ENCODE peak calls at places on chromosomes 3 and 15, in eight cellular contexts. W is IMR-90, U is Peyer's patch, I is coronary artery, K is mucosa of descending colon, N is Caco-2, S is foreskin fibroblast, M is PC-3. D is an unnamed sample.

GRCh38 chr15:51227967-51228783 is 110.2 kb downstream of the CYP19A1 start:
- DNase-seq in N (no peak), W (peak), M (peak), S (peak), K (no peak), U (no peak), I (no peak), D (peak)

GRCh38 chr15:88747626-88748025 is 55.6 kb upstream of the ACAN start:
- DNase-seq in M (no peak), N (no peak), K (no peak), W (no peak), S (no peak), U (no peak), I (no peak), D (no peak)

GRCh38 chr3:77626157-77626556 is 586.3 kb downstream of the ROBO2 start:
- DNase-seq in U (no peak), I (no peak), K (no peak), S (no peak), M (no peak), W (no peak), N (no peak), D (no peak)

GRCh38 chr3:157174265-157174615 is 14.3 kb upstream of the CCNL1 start:
- DNase-seq in M (no peak), I (no peak), K (peak), S (peak), N (peak), W (no peak), U (no peak), D (no peak)

GRCh38 chr15:58444658-58445332 is 13.0 kb downstream of the LIPC start:
- DNase-seq in W (no peak), M (no peak), K (no peak), S (no peak), N (no peak), I (no peak), U (no peak), D (no peak)

GRCh38 chr15:75235051-75235673 is 23.0 kb upstream of the GOLGA6C start:
- DNase-seq in W (no peak), M (no peak), I (no peak), S (no peak), K (no peak), U (peak), N (no peak), D (no peak)

GRCh38 chr3:66165679-66166078 is 55.1 kb upstream of the SLC25A26 start:
- DNase-seq in S (no peak), K (no peak), M (no peak), U (no peak), N (no peak), I (no peak), W (no peak), D (no peak)

GRCh38 chr3:117661636-117662095 is 952.1 kb downstream of the TUSC7 start:
- DNase-seq in U (no peak), S (peak), I (no peak), K (no peak), M (no peak), W (peak), N (no peak), D (no peak)

GRCh38 chr3:153138267-153139210 is 23.5 kb upstream of the RAP2B start:
- DNase-seq in S (peak), I (peak), K (peak), W (peak), U (peak), M (peak), N (peak), D (peak)

GRCh38 chr3:150528359-150528797 is 17.9 kb downstream of the SERP1 start:
- DNase-seq in S (peak), W (peak), M (peak), I (no peak), K (no peak), U (no peak), N (no peak), D (no peak)

GRCh38 chr15:50911001-50911400 is 2.5 kb downstream of the AP4E1 start:
- DNase-seq in K (no peak), I (no peak), W (peak), U (no peak), N (no peak), S (no peak), M (no peak), D (no peak)

GRCh38 chr3:177464392-177465225 is 267.3 kb upstream of the TBL1XR1 start:
- DNase-seq in M (no peak), K (no peak), I (no peak), S (no peak), N (no peak), W (no peak), U (no peak), D (no peak)

GRCh38 chr15:52523192-52523591 is 5.5 kb downstream of the MYO5A start:
- DNase-seq in S (peak), N (no peak), I (no peak), U (no peak), M (peak), W (peak), K (no peak), D (peak)

GRCh38 chr3:157274644-157275137 is 114.7 kb upstream of the CCNL1 start:
- DNase-seq in U (no peak), K (no peak), W (no peak), S (no peak), M (peak), I (no peak), N (no peak), D (no peak)

GRCh38 chr3:47366833-47367232 is 14.0 kb upstream of the PTPN23 start:
- DNase-seq in W (no peak), K (no peak), N (no peak), I (no peak), U (no peak), S (no peak), M (no peak), D (no peak)

GRCh38 chr15:68176601-68177000 is 28.5 kb downstream of the CALML4 start:
- DNase-seq in N (no peak), I (no peak), W (no peak), M (no peak), U (no peak), K (no peak), S (no peak), D (no peak)

GRCh38 chr3:4994823-4995499 is 15.7 kb downstream of the BHLHE40 start:
- DNase-seq in U (peak), I (peak), W (peak), K (peak), N (no peak), M (peak), S (peak), D (no peak)

GRCh38 chr3:127373701-127374625 is 86.1 kb upstream of the PRR20G start:
- DNase-seq in S (no peak), I (no peak), W (no peak), U (no peak), M (peak), K (no peak), N (peak), D (no peak)

GRCh38 chr15:77239892-77240608 is 169.1 kb upstream of the TSPAN3 start:
- DNase-seq in U (no peak), I (no peak), M (no peak), S (peak), N (no peak), K (no peak), W (no peak), D (peak)

GRCh38 chr3:155890671-155891190 is 20.3 kb downstream of the GMPS start:
- DNase-seq in N (no peak), U (no peak), I (no peak), K (no peak), S (no peak), W (peak), M (peak), D (no peak)

GRCh38 chr15:93852761-93853160 is 378.6 kb upstream of the MCTP2 start:
- DNase-seq in M (peak), W (no peak), S (no peak), N (no peak), K (no peak), I (no peak), U (no peak), D (no peak)

GRCh38 chr3:100044369-100044768 is 69.9 kb downstream of the FILIP1L start:
- DNase-seq in M (no peak), I (no peak), S (no peak), K (no peak), N (no peak), W (no peak), U (no peak), D (no peak)

GRCh38 chr15:63408514-63408913 is 26.9 kb upstream of the CA12 start:
- DNase-seq in U (no peak), S (no peak), W (no peak), I (no peak), N (no peak), K (no peak), M (no peak), D (no peak)

GRCh38 chr15:93861413-93861812 is 369.9 kb upstream of the MCTP2 start:
- DNase-seq in S (peak), N (no peak), K (no peak), U (peak), W (no peak), I (no peak), M (no peak), D (no peak)

GRCh38 chr3:62727576-62727975 is 147.6 kb downstream of the CADPS start:
- DNase-seq in S (no peak), N (no peak), K (no peak), M (no peak), U (no peak), I (no peak), W (no peak), D (no peak)

GRCh38 chr3:86982883-86983282 is 8.1 kb downstream of the VGLL3 start:
- DNase-seq in U (no peak), K (no peak), M (no peak), W (peak), S (no peak), I (no peak), N (no peak), D (no peak)

GRCh38 chr15:40310001-40310959 is 2.5 kb upstream of the PLCB2 start:
- DNase-seq in N (peak), U (peak), K (no peak), S (no peak), I (no peak), W (peak), M (peak), D (no peak)

GRCh38 chr3:189944285-189945145 is 176.2 kb downstream of the P3H2 start:
- DNase-seq in N (no peak), M (peak), S (no peak), I (no peak), K (no peak), U (peak), W (no peak), D (no peak)

GRCh38 chr15:34436956-34437442 is 609 bp downstream of the GOLGA8A start:
- DNase-seq in I (no peak), K (peak), N (peak), U (peak), M (peak), S (peak), W (peak), D (no peak)

GRCh38 chr15:77528290-77528967 is 104.3 kb downstream of the LINGO1 start:
- DNase-seq in I (no peak), U (no peak), M (no peak), K (no peak), W (no peak), N (no peak), S (no peak), D (no peak)

GRCh38 chr3:112017081-112017480 is 17.5 kb upstream of the TMPRSS7 start:
- DNase-seq in N (no peak), W (no peak), S (no peak), M (no peak), K (no peak), U (no peak), I (no peak), D (no peak)

GRCh38 chr3:13866406-13866965 is 13.4 kb downstream of the WNT7A start:
- DNase-seq in U (no peak), N (no peak), K (no peak), S (no peak), W (no peak), M (no peak), I (no peak), D (no peak)

GRCh38 chr3:59518268-59518667 is 468.4 kb upstream of the CFAP20DC start:
- DNase-seq in S (no peak), U (no peak), I (no peak), K (no peak), M (no peak), W (no peak), N (no peak), D (no peak)

GRCh38 chr3:127710473-127710941 is 37.8 kb downstream of the ABTB1 start:
- DNase-seq in K (no peak), S (no peak), W (no peak), M (peak), I (peak), U (peak), N (no peak), D (no peak)

GRCh38 chr3:53162672-53163458 is 1.9 kb downstream of the PRKCD start:
- DNase-seq in N (no peak), I (no peak), M (peak), U (peak), S (no peak), W (no peak), K (peak), D (no peak)

GRCh38 chr15:69789648-69790393 is 307.9 kb downstream of the TLE3 start:
- DNase-seq in N (no peak), I (no peak), M (no peak), W (no peak), U (peak), S (no peak), K (no peak), D (no peak)

GRCh38 chr3:138202945-138203701 is 16.0 kb downstream of the ARMC8 start:
- DNase-seq in N (no peak), I (no peak), W (no peak), M (no peak), S (no peak), U (no peak), K (no peak), D (no peak)

GRCh38 chr15:44726568-44727461 is 9.5 kb upstream of the TRIM69 start:
- DNase-seq in K (no peak), S (peak), N (peak), U (peak), M (peak), W (peak), I (no peak), D (peak)
- H3K4me3 ChIP-seq in K (no peak), S (no peak), N (no peak), U (peak), M (peak), W (no peak), I (peak), D (no peak)

DNA sequence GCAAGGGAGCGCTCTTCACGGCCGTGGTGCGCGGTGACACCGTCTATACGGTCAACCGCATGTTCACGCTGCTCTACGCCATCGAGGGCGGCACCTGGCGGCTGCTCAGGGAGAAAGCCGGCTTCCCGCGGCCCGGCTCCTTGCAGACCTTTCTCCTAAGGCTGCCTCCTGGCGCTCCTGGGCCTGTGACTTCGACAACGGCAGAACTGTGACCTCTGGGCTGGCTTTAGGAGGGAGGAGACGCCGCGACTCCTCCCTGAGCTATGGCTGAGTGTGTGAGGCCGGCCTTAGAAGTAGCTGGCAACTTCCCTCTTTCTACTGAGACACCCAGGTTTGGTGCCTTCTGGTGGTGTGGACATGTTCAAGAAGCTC is 1.4 kb downstream of the KBTBD13 start:
- DNase-seq in S (peak), K (peak), M (no peak), W (no peak), U (peak), N (no peak), I (no peak), D (no peak)
- TF ChIP-seq CTCF in S (peak), K (peak), M (no peak), W (peak), U (no peak), N (no peak), I (peak), D (peak)

GRCh38 chr3:39146083-39146501 is 7.3 kb downstream of the CSRNP1 start:
- DNase-seq in K (peak), I (peak), S (no peak), U (peak), M (no peak), N (no peak), W (no peak), D (no peak)
- H3K4me3 ChIP-seq in K (no peak), I (peak), S (no peak), U (no peak), M (no peak), N (no peak), W (no peak), D (no peak)

GRCh38 chr3:134300520-134300919 is 49.9 kb upstream of the RYK start:
- DNase-seq in S (no peak), K (no peak), N (peak), U (no peak), I (no peak), W (no peak), M (no peak), D (no peak)
- TF ChIP-seq CTCF in S (peak), K (no peak), N (peak), U (no peak), I (no peak), W (peak), M (peak), D (no peak)

DNA sequence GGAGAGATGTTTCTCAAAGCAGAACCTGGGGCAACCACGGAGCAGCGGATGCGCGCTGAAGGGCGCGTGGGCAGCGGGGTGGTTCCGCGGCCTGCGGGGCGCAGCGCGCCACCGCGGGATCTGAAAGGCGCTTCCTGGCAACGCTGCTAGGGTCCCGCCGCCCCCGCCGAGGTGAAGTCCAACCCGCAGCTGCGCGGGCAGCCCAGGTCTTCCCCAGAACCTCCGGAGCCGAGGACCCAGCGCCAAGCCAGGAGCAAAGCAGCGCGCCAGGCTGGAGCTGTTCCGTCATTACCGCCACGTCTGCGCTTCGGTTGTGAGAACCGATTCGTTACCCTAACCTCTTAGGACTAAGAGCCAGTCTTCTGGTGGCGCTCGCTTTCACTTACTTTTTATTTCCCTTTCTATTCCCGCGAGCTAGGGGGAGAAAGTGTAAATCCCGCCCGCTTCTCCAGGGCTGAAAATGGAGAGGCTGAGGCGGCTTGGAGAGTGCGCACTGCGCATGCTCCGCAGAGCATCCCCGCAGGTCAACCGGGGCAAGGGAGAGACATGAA is 3.2 kb upstream of the GABRG3 start:
- DNase-seq in U (no peak), K (no peak), N (no peak), M (no peak), I (no peak), W (no peak), S (no peak), D (no peak)
- H3K4me3 ChIP-seq in U (no peak), K (no peak), N (no peak), M (no peak), I (no peak), W (no peak), S (peak), D (no peak)

GRCh38 chr3:140557476-140557875 is 120.4 kb upstream of the TRIM42 start:
- DNase-seq in W (no peak), U (no peak), M (no peak), I (peak), K (no peak), N (no peak), S (no peak), D (no peak)

GRCh38 chr3:140552898-140553297 is 125.0 kb upstream of the TRIM42 start:
- DNase-seq in W (no peak), S (no peak), U (no peak), K (no peak), N (no peak), I (peak), M (peak), D (no peak)

GRCh38 chr3:140553591-140553990 is 124.3 kb upstream of the TRIM42 start:
- DNase-seq in S (no peak), I (peak), U (no peak), N (no peak), K (no peak), M (no peak), W (no peak), D (no peak)

GRCh38 chr3:140555666-140556065 is 122.2 kb upstream of the TRIM42 start:
- DNase-seq in K (no peak), W (no peak), I (peak), S (no peak), N (no peak), M (no peak), U (no peak), D (no peak)

DNA sequence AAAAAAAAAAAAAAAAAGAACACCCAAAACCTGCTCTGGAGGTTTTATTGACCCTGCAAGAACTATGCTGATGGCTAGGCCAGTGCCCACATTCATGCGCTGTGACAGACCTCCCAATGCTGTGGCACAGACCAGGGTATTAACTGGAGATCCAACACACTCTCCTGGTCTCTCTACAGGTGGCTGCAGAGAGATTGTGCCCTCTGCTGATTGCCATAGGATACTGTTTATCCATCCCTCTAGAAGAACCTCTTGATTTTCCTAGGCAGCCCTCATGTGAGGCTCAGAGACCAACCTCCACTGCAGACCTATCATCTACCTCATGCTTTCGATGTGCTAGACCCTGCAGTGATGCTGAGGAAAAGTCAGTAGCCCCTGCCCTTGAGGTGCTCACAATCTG is 125.5 kb upstream of the TRIM42 start:
- DNase-seq in S (no peak), M (no peak), U (no peak), W (no peak), N (no peak), K (no peak), I (peak), D (no peak)
- TF ChIP-seq CTCF in S (no peak), M (peak), U (no peak), W (no peak), N (peak), K (no peak), I (no peak), D (no peak)

DNA sequence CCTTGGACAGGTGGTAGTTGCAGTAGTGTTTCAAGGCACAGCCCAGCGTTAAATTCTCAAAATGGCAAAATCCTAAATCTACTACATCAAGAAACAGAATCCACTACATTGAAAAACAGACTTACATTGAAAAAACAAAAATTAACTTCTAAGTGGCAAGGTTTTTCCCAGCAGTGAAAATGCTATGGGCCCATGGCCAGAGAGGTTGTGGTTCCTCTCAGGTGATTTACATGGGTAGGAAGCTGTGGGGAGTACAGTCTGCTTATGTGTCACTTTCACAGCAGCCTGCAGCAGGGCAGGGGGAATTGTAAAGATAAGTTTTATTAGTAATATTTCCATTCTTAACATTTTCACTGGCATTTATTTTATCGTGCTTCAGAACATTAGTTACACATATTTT is 24.9 kb downstream of the TTC14 start:
- DNase-seq in N (no peak), I (no peak), W (no peak), M (no peak), S (no peak), K (no peak), U (no peak), D (no peak)
- H3K4me3 ChIP-seq in N (no peak), I (no peak), W (no peak), M (no peak), S (no peak), K (no peak), U (no peak), D (no peak)

D was measured in HFF-Myc.